ENCODE peak calls at places on chromosomes 2 and 18, in five cellular contexts. B, H, M, R and O are unnamed samples.

GRCh38 chr2:26840937-26841610 is 6.9 kb upstream of the DPYSL5 start:
- DNase-seq in M (peak), R (no peak), H (no peak), B (no peak), O (no peak)

GRCh38 chr18:42477261-42477660 is 522.2 kb downstream of the PIK3C3 start:
- DNase-seq in M (no peak), B (no peak), R (no peak), H (no peak), O (no peak)

GRCh38 chr2:42052702-42053481 is 5.1 kb downstream of the PKDCC start:
- DNase-seq in R (no peak), B (no peak), H (no peak), M (no peak), O (no peak)

GRCh38 chr2:20012282-20013060 is at the start of gene MATN3:
- DNase-seq in B (peak), M (peak), R (peak), H (peak), O (peak)

GRCh38 chr18:63040788-63041410 is 278.7 kb downstream of the BCL2 start:
- DNase-seq in B (no peak), M (no peak), H (no peak), R (no peak), O (no peak)

GRCh38 chr2:82027901-82028570 is 1723.5 kb upstream of the LRRTM1 start:
- DNase-seq in R (no peak), H (no peak), B (no peak), M (no peak), O (no peak)

GRCh38 chr2:43360137-43360536 is 133.7 kb upstream of the ZFP36L2 start:
- DNase-seq in B (no peak), H (no peak), R (no peak), M (no peak), O (no peak)

GRCh38 chr2:168136392-168136977 is 110.9 kb downstream of the STK39 start:
- DNase-seq in H (no peak), B (no peak), R (no peak), M (peak), O (peak)

GRCh38 chr2:225937625-225938024 is 538.1 kb downstream of the NYAP2 start:
- DNase-seq in R (no peak), H (no peak), M (no peak), B (no peak), O (no peak)

GRCh38 chr18:1559563-1559962 is 654.9 kb downstream of the ADCYAP1 start:
- DNase-seq in B (no peak), R (no peak), M (no peak), H (no peak), O (no peak)

GRCh38 chr2:177429688-177430325 is 37.2 kb downstream of the AGPS start:
- DNase-seq in M (no peak), H (no peak), R (no peak), B (no peak), O (no peak)

GRCh38 chr2:183490930-183491329 is 366.7 kb downstream of the NUP35 start:
- DNase-seq in H (no peak), R (peak), B (no peak), M (no peak), O (no peak)

GRCh38 chr2:95056461-95057459 is 31.3 kb downstream of the MAL start:
- DNase-seq in R (peak), H (no peak), B (peak), M (no peak), O (no peak)

GRCh38 chr18:76499596-76500340 is 4.7 kb upstream of the ZNF516 start:
- DNase-seq in M (no peak), H (no peak), R (no peak), B (no peak), O (no peak)

GRCh38 chr2:128315122-128315828 is 3.4 kb downstream of the HS6ST1 start:
- DNase-seq in B (peak), R (no peak), H (peak), M (no peak), O (no peak)

GRCh38 chr2:210727549-210727948 is 171.2 kb downstream of the CPS1 start:
- DNase-seq in H (no peak), B (no peak), R (no peak), M (no peak), O (no peak)

GRCh38 chr18:61955644-61956043 is 62.8 kb upstream of the RNF152 start:
- DNase-seq in H (no peak), M (no peak), B (no peak), R (no peak), O (no peak)

GRCh38 chr2:30115141-30115980 is 31.4 kb upstream of the YPEL5 start:
- DNase-seq in B (peak), R (peak), M (peak), H (peak), O (peak)

GRCh38 chr2:85810376-85811172 is 56.8 kb downstream of the ATOH8 start:
- DNase-seq in R (no peak), M (no peak), H (no peak), B (no peak), O (no peak)

GRCh38 chr2:167258712-167259111 is 370.4 kb downstream of the XIRP2 start:
- DNase-seq in R (no peak), H (no peak), B (no peak), M (no peak), O (no peak)

GRCh38 chr2:21042958-21043743 is 722 bp downstream of the APOB start:
- DNase-seq in M (peak), B (peak), H (peak), R (peak), O (peak)

GRCh38 chr2:199019898-199020507 is 437.7 kb downstream of the SATB2 start:
- DNase-seq in B (no peak), M (peak), R (no peak), H (no peak), O (peak)

GRCh38 chr2:152445791-152446201 is 110.8 kb downstream of the FMNL2 start:
- DNase-seq in H (no peak), M (peak), R (no peak), B (no peak), O (no peak)
- TF ChIP-seq POLR2A in H (no peak), M (no peak), R (no peak), B (no peak), O (no peak)

GRCh38 chr18:75109001-75109400 is 99.9 kb downstream of the PTGR3 start:
- DNase-seq in H (no peak), M (no peak), B (no peak), R (no peak), O (no peak)

GRCh38 chr18:75107196-75107930 is 101.6 kb downstream of the PTGR3 start:
- DNase-seq in M (no peak), R (no peak), H (no peak), B (no peak), O (no peak)

GRCh38 chr18:75109819-75110218 is 99.1 kb downstream of the PTGR3 start:
- DNase-seq in R (no peak), B (no peak), H (no peak), M (no peak), O (no peak)

GRCh38 chr18:75106746-75107145 is 102.2 kb downstream of the PTGR3 start:
- DNase-seq in M (no peak), H (no peak), B (no peak), R (no peak), O (no peak)

DNA sequence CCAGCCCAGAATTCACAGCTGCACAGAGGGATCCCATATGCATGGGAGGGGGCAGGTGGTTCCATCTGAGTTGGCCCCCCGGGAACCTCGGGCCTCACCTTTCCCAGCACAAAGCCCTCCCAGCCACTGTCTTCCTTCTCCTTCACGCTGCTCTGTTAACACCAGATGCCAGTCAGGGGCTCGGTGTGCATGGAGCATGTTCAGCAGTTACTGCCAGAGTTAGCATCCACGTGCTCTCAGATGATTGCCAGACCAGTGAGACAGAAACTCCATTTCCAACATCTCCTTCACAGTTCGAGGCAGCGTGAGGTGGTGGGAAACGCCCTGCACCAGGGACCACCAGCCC is 101.0 kb downstream of the PTGR3 start:
- DNase-seq in R (no peak), B (no peak), H (no peak), M (no peak), O (no peak)
- TF ChIP-seq POLR2A in R (no peak), B (no peak), H (no peak), M (no peak), O (no peak)

GRCh38 chr2:237674731-237675276 is 47.4 kb downstream of the LRRFIP1 start:
- DNase-seq in H (peak), M (no peak), B (peak), R (peak), O (peak)
- TF ChIP-seq POLR2A in H (no peak), M (no peak), B (no peak), R (no peak), O (peak)

GRCh38 chr2:70089220-70089945 is 2.1 kb downstream of the PCBP1 start:
- DNase-seq in M (peak), R (peak), H (no peak), B (peak), O (peak)
- TF ChIP-seq POLR2A in M (no peak), R (no peak), H (no peak), B (no peak), O (no peak)

GRCh38 chr18:22559414-22560282 is 141.9 kb upstream of the CTAGE1 start:
- DNase-seq in M (peak), H (peak), R (peak), B (peak), O (no peak)

GRCh38 chr18:22557160-22557941 is 139.6 kb upstream of the CTAGE1 start:
- DNase-seq in H (no peak), R (no peak), M (no peak), B (no peak), O (no peak)

GRCh38 chr18:22560283-22560627 is 142.5 kb upstream of the CTAGE1 start:
- DNase-seq in R (no peak), H (no peak), M (no peak), B (no peak), O (no peak)

GRCh38 chr18:22560797-22561196 is 143.1 kb upstream of the CTAGE1 start:
- DNase-seq in R (no peak), M (no peak), B (no peak), H (no peak), O (no peak)

DNA sequence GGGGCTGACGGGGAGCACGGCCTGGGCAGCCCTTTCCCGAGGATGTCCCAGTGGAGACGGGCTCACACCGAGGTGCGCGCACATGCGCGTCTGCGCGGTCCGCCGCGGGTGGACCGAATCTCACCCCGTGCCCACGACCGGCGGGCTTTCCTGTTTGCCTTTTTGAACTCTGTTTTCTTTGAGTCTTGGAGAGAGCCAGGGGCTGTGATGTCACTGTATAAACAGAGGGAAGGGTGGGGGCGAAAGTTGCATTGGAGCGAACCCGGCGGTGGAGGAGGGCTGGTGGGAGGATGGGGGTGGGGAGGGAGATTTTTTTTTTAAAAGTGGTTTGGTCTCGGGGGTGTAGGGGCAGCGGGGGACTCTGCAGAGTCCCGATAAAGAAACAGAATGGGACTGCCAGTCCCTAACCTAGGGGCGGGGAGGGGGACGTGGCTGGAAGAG is 141.2 kb upstream of the CTAGE1 start:
- DNase-seq in M (peak), R (peak), H (peak), B (peak), O (no peak)
- TF ChIP-seq POLR2A in M (no peak), R (no peak), H (no peak), B (no peak), O (no peak)

GRCh38 chr2:241272298-241272721 is 43.2 kb downstream of the HDLBP start:
- DNase-seq in H (no peak), B (peak), M (peak), R (peak), O (peak)

GRCh38 chr2:241273552-241273988 is 41.9 kb downstream of the HDLBP start:
- DNase-seq in H (no peak), B (peak), M (no peak), R (no peak), O (no peak)

GRCh38 chr2:241272722-241273551 is 42.5 kb downstream of the HDLBP start:
- DNase-seq in R (peak), M (peak), H (no peak), B (peak), O (peak)

GRCh38 chr2:241270531-241270930 is 44.9 kb downstream of the HDLBP start:
- DNase-seq in H (no peak), R (no peak), M (no peak), B (no peak), O (no peak)

GRCh38 chr2:241271641-241272297 is 43.7 kb downstream of the HDLBP start:
- DNase-seq in R (peak), B (peak), M (peak), H (peak), O (peak)
- TF ChIP-seq POLR2A in R (no peak), B (no peak), M (no peak), H (no peak), O (no peak)

DNA sequence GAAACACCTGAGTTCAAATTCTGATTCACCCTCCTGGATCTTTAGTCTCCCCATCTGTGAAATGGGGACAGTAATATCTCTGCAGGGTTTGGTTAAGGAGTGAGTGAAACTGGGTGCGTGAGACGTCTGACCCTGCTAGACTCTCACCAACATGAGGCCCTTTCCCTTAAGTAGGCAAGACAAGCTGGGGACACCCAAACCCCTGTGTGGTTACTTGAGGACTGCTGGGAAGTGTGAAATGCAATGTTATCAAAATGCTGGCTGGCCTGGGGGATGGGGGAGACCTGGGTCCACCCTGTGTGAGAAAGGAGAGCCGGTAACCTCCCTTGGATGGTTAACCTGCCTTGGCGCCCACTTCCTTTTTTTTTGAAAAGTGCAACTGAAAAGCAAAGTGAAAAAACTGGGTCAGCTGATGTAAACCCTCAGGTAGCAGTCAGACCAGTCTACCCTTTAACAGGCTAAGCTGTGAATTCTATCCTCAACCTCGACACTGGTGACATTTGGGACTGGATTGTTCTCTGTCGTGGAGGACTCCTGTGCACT is 82.3 kb downstream of the INPP5D start:
- DNase-seq in M (no peak), B (no peak), H (no peak), R (no peak), O (no peak)
- TF ChIP-seq POLR2A in M (no peak), B (no peak), H (no peak), R (no peak), O (no peak)

GRCh38 chr2:218270721-218271486 is 585 bp downstream of the PNKD start:
- DNase-seq in H (no peak), B (no peak), M (no peak), R (no peak), O (peak)

GRCh38 chr2:218271865-218272530 is 1.7 kb downstream of the PNKD start:
- DNase-seq in R (no peak), B (no peak), M (no peak), H (no peak), O (peak)

GRCh38 chr2:218271487-218271797 is 1.1 kb downstream of the PNKD start:
- DNase-seq in B (no peak), H (no peak), R (no peak), M (no peak), O (no peak)

GRCh38 chr2:218273908-218274249 is 3.6 kb downstream of the PNKD start:
- DNase-seq in H (no peak), R (no peak), M (no peak), B (no peak), O (no peak)

DNA sequence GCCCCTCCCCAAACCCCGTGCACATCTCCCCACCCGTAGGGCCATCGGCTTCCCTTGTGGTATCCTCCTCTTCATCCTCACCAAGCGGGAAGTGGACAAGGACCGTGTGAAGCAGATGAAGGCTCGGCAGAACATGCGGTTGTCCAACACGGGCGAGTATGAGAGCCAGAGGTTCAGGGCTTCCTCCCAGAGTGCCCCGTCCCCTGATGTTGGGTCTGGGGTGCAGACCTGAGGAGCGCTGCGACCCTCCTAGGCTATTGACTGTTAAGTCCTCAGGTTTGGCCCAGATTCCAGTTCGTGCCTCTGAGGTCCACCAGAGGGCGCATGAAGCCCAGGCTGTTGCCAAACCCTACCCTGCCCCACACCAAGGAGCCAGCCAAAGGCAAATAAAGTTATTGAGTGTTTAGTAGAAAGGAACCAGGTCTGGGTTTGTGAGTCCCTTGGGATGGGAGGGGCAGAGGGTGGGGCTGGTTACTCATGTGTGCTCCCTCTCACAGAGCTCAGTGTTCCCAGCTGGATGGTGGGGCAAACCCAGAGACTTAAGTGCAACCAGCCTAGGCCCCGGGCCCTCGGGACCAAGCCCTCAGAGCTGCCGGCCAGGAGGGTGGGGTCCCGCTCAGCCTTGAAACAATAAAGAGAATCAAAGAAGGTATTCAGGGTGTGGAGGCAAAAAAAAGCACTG is 2.4 kb downstream of the PNKD start:
- DNase-seq in M (peak), B (peak), R (peak), H (peak), O (peak)
- TF ChIP-seq POLR2A in M (no peak), B (no peak), R (no peak), H (no peak), O (peak)

DNA sequence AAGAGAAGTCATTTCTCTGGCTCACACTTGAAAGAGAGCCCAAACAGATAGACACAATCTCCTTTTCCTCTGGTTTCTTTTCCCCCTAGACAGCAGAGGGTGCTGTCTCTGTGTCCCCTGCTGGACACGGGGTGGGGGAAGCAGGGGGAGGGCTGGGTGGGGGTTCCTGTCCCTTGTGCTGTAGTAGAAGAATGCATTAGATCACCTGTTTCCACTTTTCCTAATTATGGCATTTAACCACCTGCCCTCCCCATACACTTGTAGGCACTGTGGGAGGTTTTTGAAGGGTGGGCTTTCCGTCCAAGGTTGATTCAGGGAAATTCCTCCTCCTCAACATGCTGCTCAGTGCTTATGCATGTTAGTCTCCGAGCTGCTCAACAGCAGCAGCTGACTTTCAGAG is 206.2 kb upstream of the EPAS1 start:
- DNase-seq in H (no peak), M (no peak), R (no peak), B (no peak), O (no peak)
- TF ChIP-seq POLR2A in H (no peak), M (no peak), R (no peak), B (no peak), O (no peak)

GRCh38 chr18:79845164-79845563 is 47.4 kb downstream of the KCNG2 start:
- DNase-seq in R (no peak), M (peak), H (no peak), B (no peak), O (no peak)
- TF ChIP-seq POLR2A in R (no peak), M (no peak), H (no peak), B (no peak), O (no peak)